ENCODE peak calls at places on chromosomes 1 and 21, in seven cellular contexts. L, Q, X, P, Y, Z and M are unnamed samples.

GRCh38 chr1:80656628-80657019 is 1144.1 kb upstream of the ADGRL2 start:
- DNase-seq in X (no peak), Y (no peak), Z (no peak), Q (peak; percentile 27), L (peak; percentile 24), P (no peak), M (no peak)

GRCh38 chr1:223037845-223038244 is 105.2 kb downstream of the TLR5 start:
- DNase-seq in Z (no peak), X (no peak), L (no peak), Y (no peak), P (no peak), Q (no peak), M (no peak)

GRCh38 chr1:101507547-101507971 is 270.7 kb downstream of the S1PR1 start:
- DNase-seq in Y (no peak), P (no peak), Q (no peak), L (no peak), Z (no peak), X (no peak), M (no peak)

GRCh38 chr1:54968581-54968980 is 11.8 kb upstream of the TMEM61 start:
- DNase-seq in Q (no peak), Z (peak; percentile 61), L (no peak), X (no peak), P (peak; percentile 26), Y (no peak), M (no peak)

GRCh38 chr1:214912127-214912526 is 170.4 kb upstream of the KCNK2 start:
- DNase-seq in Q (no peak), P (no peak), Y (no peak), L (no peak), X (no peak), Z (no peak), M (no peak)

GRCh38 chr1:232404981-232405380 is 225.0 kb downstream of the SIPA1L2 start:
- DNase-seq in Q (no peak), P (no peak), Z (peak; percentile 59), L (no peak), Y (no peak), X (no peak), M (no peak)

GRCh38 chr1:35598895-35599294 is 25.8 kb downstream of the TFAP2E start:
- DNase-seq in P (no peak), Z (no peak), Q (no peak), L (no peak), Y (no peak), X (no peak), M (no peak)

GRCh38 chr21:39660191-39660590 is 47.5 kb downstream of the B3GALT5 start:
- DNase-seq in Z (peak; percentile 95), Q (peak; percentile 73), P (peak; percentile 76), X (no peak), Y (peak; percentile 14), L (no peak), M (no peak)

GRCh38 chr1:197862221-197862620 is 40.2 kb upstream of the C1orf53 start:
- DNase-seq in P (no peak), Q (no peak), X (no peak), Z (no peak), Y (no peak), L (no peak), M (no peak)

GRCh38 chr1:7561331-7561921 is 209.7 kb upstream of the VAMP3 start:
- DNase-seq in X (peak; percentile 21), Z (no peak), Q (no peak), Y (no peak), P (no peak), L (no peak), M (no peak)

GRCh38 chr1:56309065-56309464 is 270.3 kb downstream of the PLPP3 start:
- DNase-seq in Q (no peak), Z (no peak), X (no peak), P (no peak), Y (no peak), L (no peak), M (no peak)

GRCh38 chr1:2382621-2383361 is 8.6 kb downstream of the MORN1 start:
- DNase-seq in X (peak; percentile 32), Q (peak; percentile 26), Y (no peak), L (no peak), Z (no peak), P (no peak), M (no peak)

GRCh38 chr1:54340876-54341275 is 65.3 kb downstream of the SSBP3 start:
- DNase-seq in Q (no peak), Z (no peak), L (no peak), X (no peak), P (no peak), Y (no peak), M (no peak)

GRCh38 chr1:237500566-237500965 is 390.2 kb downstream of the ZP4 start:
- DNase-seq in X (no peak), Z (no peak), L (no peak), Y (no peak), P (no peak), Q (no peak), M (no peak)

GRCh38 chr1:2098839-2099785 is 48.9 kb downstream of the PRKCZ start:
- DNase-seq in Y (no peak), Z (no peak), L (no peak), Q (no peak), P (no peak), X (no peak), M (no peak)

GRCh38 chr1:234745844-234746797 is 136.1 kb upstream of the IRF2BP2 start:
- DNase-seq in P (peak; percentile 36), L (peak; percentile 75), Z (no peak), Y (no peak), X (no peak), Q (peak; percentile 62), M (no peak)

GRCh38 chr1:181674617-181675016 is 191.3 kb downstream of the CACNA1E start:
- DNase-seq in P (no peak), Q (no peak), X (no peak), L (no peak), Y (no peak), Z (no peak), M (no peak)

GRCh38 chr1:214537219-214537618 is 14.2 kb downstream of the PTPN14 start:
- DNase-seq in P (no peak), L (peak; percentile 16), Z (peak; percentile 31), Q (no peak), X (no peak), Y (no peak), M (no peak)

GRCh38 chr1:103788377-103788776 is 38.7 kb downstream of the AMY1C start:
- DNase-seq in X (no peak), Z (peak; percentile 25), Q (peak; percentile 3), L (peak; percentile 62), Y (no peak), P (no peak), M (no peak)

GRCh38 chr1:70264875-70265274 is 43.7 kb downstream of the SRSF11 start:
- DNase-seq in Z (no peak), P (no peak), Q (no peak), Y (no peak), L (no peak), X (no peak), M (no peak)

GRCh38 chr1:41640141-41640751 is 155.8 kb upstream of the EDN2 start:
- DNase-seq in Q (no peak), P (no peak), Y (no peak), L (no peak), Z (no peak), X (no peak), M (no peak)

GRCh38 chr1:222781251-222781650 is 33.6 kb upstream of the DISP1 start:
- DNase-seq in Z (no peak), Q (no peak), X (no peak), P (no peak), L (no peak), Y (no peak), M (no peak)

GRCh38 chr1:50661626-50662025 is 238.4 kb upstream of the DMRTA2 start:
- DNase-seq in Z (no peak), P (no peak), X (no peak), Y (no peak), L (no peak), Q (peak; percentile 34), M (no peak)

GRCh38 chr1:20439282-20439681 is 46.7 kb downstream of the CAMK2N1 start:
- DNase-seq in Z (no peak), L (no peak), Q (peak; percentile 37), X (peak; percentile 24), P (no peak), Y (no peak), M (no peak)

GRCh38 chr1:116359060-116359830 is 13.8 kb upstream of the ATP1A1 start:
- DNase-seq in Q (no peak), X (no peak), Y (no peak), Z (no peak), P (no peak), L (no peak), M (no peak)

GRCh38 chr1:151510957-151511635 is at the start of gene CGN:
- DNase-seq in Z (peak; percentile 72), X (peak; percentile 95), Q (peak; percentile 77), P (peak; percentile 85), Y (peak; percentile 91), L (peak; percentile 89), M (no peak)

GRCh38 chr1:234206651-234207284 is 166.5 kb upstream of the COA6 start:
- DNase-seq in L (no peak), Q (peak; percentile 87), Y (no peak), Z (no peak), P (no peak), X (no peak), M (no peak)

GRCh38 chr1:2112280-2112701 is 62.1 kb downstream of the PRKCZ start:
- DNase-seq in X (no peak), Q (no peak), P (no peak), L (no peak), Z (no peak), Y (no peak), M (no peak)

GRCh38 chr1:1360511-1361169 is 2.3 kb upstream of the MXRA8 start:
- DNase-seq in P (no peak), Q (peak; percentile 92), X (no peak), Z (no peak), Y (peak; percentile 75), L (no peak), M (no peak)

GRCh38 chr1:211198111-211198510 is 61.1 kb upstream of the RCOR3 start:
- DNase-seq in X (no peak), Z (no peak), Q (peak; percentile 60), L (no peak), Y (no peak), P (no peak), M (no peak)